ENCODE peak calls at places on chromosome 11, in eight cellular contexts. Z is kidney epithelial cell; K is fibroblast of lung; H is Calu3; Y is stimulated activated CD4-positive, alpha-beta T cell treated with anti-CD3 and anti-CD28 coated beads, TNF-alpha, amount 100 ng/mL, for 48 hours; G is activated T-helper 1 cell treated with anti-CD3 and anti-CD28 coated beads, Interleukin-12 subunit alpha, Interleukin-12 subunit beta, Interleukin-2, Interleukin-4 antibody, amounts not matched to agents 30 ng/mL and 10 ng/mL and 1 ng/mL, durations not matched to agents 14 hours and 24 hours and 36 hours; R is SK-MEL-5; A is bronchial epithelial cell. N is an unnamed sample.

GRCh38 chr11:95429376-95429907 is 198.4 kb upstream of the SESN3 start:
- DNase-seq in Z (no peak), K (no peak), H (no peak), Y (no peak), G (no peak), R (peak; percentile 20), A (no peak), N (no peak)

GRCh38 chr11:6705905-6706535 is 22.9 kb upstream of the MRPL17 start:
- DNase-seq in Z (no peak), K (peak; percentile 77), H (peak; percentile 50), Y (no peak), G (peak; percentile 19), R (peak; percentile 75), A (peak; percentile 44), N (peak; percentile 20)

GRCh38 chr11:10975287-10975721 is 117.5 kb upstream of the ZBED5 start:
- DNase-seq in Z (no peak), K (no peak), H (no peak), Y (no peak), G (no peak), R (peak; percentile 29), A (peak; percentile 21), N (no peak)

GRCh38 chr11:126817096-126817495 is 183.5 kb downstream of the KIRREL3 start:
- DNase-seq in Z (no peak), K (no peak), H (no peak), Y (no peak), G (no peak), R (no peak), A (peak; percentile 2), N (no peak)

GRCh38 chr11:69801513-69802335 is 17.5 kb downstream of the FGF3 start:
- DNase-seq in Z (no peak), K (peak; percentile 7), H (peak; percentile 55), Y (no peak), G (no peak), R (peak; percentile 80), A (no peak), N (peak; percentile 2)

GRCh38 chr11:779120-779954 is 2.0 kb upstream of the GATD1 start:
- DNase-seq in Z (no peak), K (no peak), H (no peak), Y (no peak), G (no peak), R (no peak), A (no peak), N (no peak)

GRCh38 chr11:74055938-74056337 is 47.1 kb upstream of the UCP3 start:
- DNase-seq in Z (peak; percentile 28), K (peak; percentile 70), H (no peak), Y (no peak), G (no peak), R (peak; percentile 52), A (peak; percentile 83), N (no peak)

GRCh38 chr11:122071680-122072321 is 44.2 kb downstream of the BLID start:
- DNase-seq in Z (no peak), K (no peak), H (no peak), Y (no peak), G (no peak), R (no peak), A (no peak), N (no peak)

GRCh38 chr11:131593301-131593700 is 222.9 kb downstream of the NTM start:
- DNase-seq in Z (no peak), K (no peak), H (no peak), Y (no peak), G (no peak), R (no peak), A (no peak), N (no peak)

GRCh38 chr11:71988050-71988449 is 10.7 kb upstream of the IL18BP start:
- DNase-seq in Z (no peak), K (peak; percentile 72), H (no peak), Y (no peak), G (no peak), R (no peak), A (no peak), N (no peak)

GRCh38 chr11:61077936-61078335 is 24.4 kb upstream of the CD5 start:
- DNase-seq in Z (no peak), K (no peak), H (no peak), Y (no peak), G (no peak), R (no peak), A (no peak), N (no peak)

GRCh38 chr11:19874241-19874640 is 161.6 kb downstream of the NAV2 start:
- DNase-seq in Z (no peak), K (no peak), H (no peak), Y (no peak), G (no peak), R (no peak), A (no peak), N (no peak)

GRCh38 chr11:84914511-84914910 is 712.6 kb downstream of the DLG2 start:
- DNase-seq in Z (no peak), K (no peak), H (no peak), Y (no peak), G (no peak), R (no peak), A (no peak), N (no peak)

GRCh38 chr11:13687271-13687670 is 18.8 kb downstream of the FAR1 start:
- DNase-seq in Z (no peak), K (no peak), H (no peak), Y (no peak), G (no peak), R (no peak), A (no peak), N (no peak)

GRCh38 chr11:1043563-1044096 is 7.1 kb upstream of the MUC6 start:
- DNase-seq in Z (no peak), K (no peak), H (no peak), Y (no peak), G (no peak), R (no peak), A (no peak), N (no peak)

GRCh38 chr11:64649304-64649703 is 58.3 kb downstream of the SLC22A12 start:
- DNase-seq in Z (no peak), K (peak; percentile 7), H (no peak), Y (no peak), G (no peak), R (peak; percentile 46), A (peak; percentile 13), N (no peak)

GRCh38 chr11:58394195-58394594 is 12.5 kb downstream of the OR5B3 start:
- DNase-seq in Z (peak; percentile 19), K (peak; percentile 41), H (peak; percentile 5), Y (no peak), G (no peak), R (peak; percentile 1), A (peak; percentile 85), N (no peak)

GRCh38 chr11:129815596-129816461 is at the start of gene TMEM45B:
- DNase-seq in Z (no peak), K (no peak), H (peak; percentile 52), Y (peak; percentile 21), G (no peak), R (no peak), A (no peak), N (peak; percentile 33)

GRCh38 chr11:898160-898517 is 12.5 kb downstream of the CHID1 start:
- DNase-seq in Z (no peak), K (peak; percentile 40), H (peak; percentile 43), Y (no peak), G (no peak), R (peak; percentile 21), A (no peak), N (no peak)

GRCh38 chr11:108880510-108880909 is 215.6 kb downstream of the DDX10 start:
- DNase-seq in Z (no peak), K (no peak), H (no peak), Y (no peak), G (no peak), R (no peak), A (no peak), N (no peak)

GRCh38 chr11:70729949-70730348 is 331.6 kb downstream of the CTTN start:
- DNase-seq in Z (no peak), K (no peak), H (no peak), Y (no peak), G (no peak), R (no peak), A (no peak), N (no peak)

GRCh38 chr11:93652161-93652597 is 9.3 kb upstream of the CEP295 start:
- DNase-seq in Z (no peak), K (peak; percentile 63), H (peak; percentile 52), Y (peak; percentile 28), G (no peak), R (peak; percentile 59), A (peak; percentile 30), N (no peak)

GRCh38 chr11:17683378-17684161 is 35.8 kb upstream of the MYOD1 start:
- DNase-seq in Z (peak; percentile 18), K (peak; percentile 53), H (peak; percentile 75), Y (no peak), G (no peak), R (no peak), A (peak; percentile 41), N (no peak)

GRCh38 chr11:92728628-92729027 is 240.8 kb upstream of the MTNR1B start:
- DNase-seq in Z (no peak), K (no peak), H (no peak), Y (no peak), G (no peak), R (no peak), A (no peak), N (no peak)

GRCh38 chr11:86805873-86806310 is 5.5 kb downstream of the PRSS23 start:
- DNase-seq in Z (no peak), K (peak; percentile 46), H (no peak), Y (no peak), G (peak; percentile 67), R (no peak), A (peak; percentile 70), N (no peak)